ENCODE peak calls at places on chromosomes 3 and 15, in six cellular contexts. One of them, this sample, is unnamed.

GRCh38 chr15:78415284-78415683 is 22.7 kb upstream of the IREB2 start:
- DNase-seq in cardiac muscle cell: peak; percentile 32
- DNase-seq in NB4: peak; percentile 31
- DNase-seq in mesothelial cell of epicardium: no peak
- DNase-seq in sigmoid colon: peak; percentile 12
- DNase-seq in RWPE1: peak; percentile 43
- DNase-seq in this sample: no peak

GRCh38 chr15:26178821-26179220 is 315.7 kb upstream of the ATP10A start:
- DNase-seq in NB4: no peak
- DNase-seq in cardiac muscle cell: no peak
- DNase-seq in mesothelial cell of epicardium: no peak
- DNase-seq in sigmoid colon: no peak
- DNase-seq in RWPE1: no peak
- DNase-seq in this sample: no peak

GRCh38 chr3:126551066-126551838 is 7.5 kb downstream of the C3orf22 start:
- DNase-seq in mesothelial cell of epicardium: peak; percentile 32
- DNase-seq in RWPE1: no peak
- DNase-seq in cardiac muscle cell: no peak
- DNase-seq in sigmoid colon: peak; percentile 56
- DNase-seq in NB4: no peak
- DNase-seq in this sample: peak; percentile 7

GRCh38 chr3:107450254-107450653 is 72.5 kb upstream of the BBX start:
- DNase-seq in NB4: no peak
- DNase-seq in mesothelial cell of epicardium: no peak
- DNase-seq in RWPE1: no peak
- DNase-seq in sigmoid colon: no peak
- DNase-seq in cardiac muscle cell: no peak
- DNase-seq in this sample: no peak

GRCh38 chr3:145326666-145327065 is 834.3 kb downstream of the PLOD2 start:
- DNase-seq in NB4: no peak
- DNase-seq in cardiac muscle cell: no peak
- DNase-seq in sigmoid colon: no peak
- DNase-seq in mesothelial cell of epicardium: no peak
- DNase-seq in RWPE1: no peak
- DNase-seq in this sample: no peak

GRCh38 chr3:156530969-156531368 is 23.9 kb downstream of the SSR3 start:
- DNase-seq in mesothelial cell of epicardium: no peak
- DNase-seq in sigmoid colon: no peak
- DNase-seq in NB4: no peak
- DNase-seq in RWPE1: no peak
- DNase-seq in cardiac muscle cell: no peak
- DNase-seq in this sample: no peak

GRCh38 chr15:58063612-58064011 is 1.9 kb downstream of the ALDH1A2 start:
- DNase-seq in sigmoid colon: no peak
- DNase-seq in NB4: no peak
- DNase-seq in RWPE1: no peak
- DNase-seq in mesothelial cell of epicardium: no peak
- DNase-seq in cardiac muscle cell: no peak
- DNase-seq in this sample: no peak

GRCh38 chr3:155064920-155065319 is 15.2 kb upstream of the MME start:
- DNase-seq in cardiac muscle cell: no peak
- DNase-seq in sigmoid colon: no peak
- DNase-seq in RWPE1: no peak
- DNase-seq in mesothelial cell of epicardium: no peak
- DNase-seq in NB4: no peak
- DNase-seq in this sample: no peak

GRCh38 chr15:86650084-86650483 is 570.4 kb downstream of the AGBL1 start:
- DNase-seq in NB4: peak; percentile 37
- DNase-seq in sigmoid colon: no peak
- DNase-seq in cardiac muscle cell: no peak
- DNase-seq in mesothelial cell of epicardium: no peak
- DNase-seq in RWPE1: peak; percentile 41
- DNase-seq in this sample: no peak

GRCh38 chr15:43439268-43439667 is 53.7 kb downstream of the TP53BP1 start:
- DNase-seq in sigmoid colon: no peak
- DNase-seq in mesothelial cell of epicardium: no peak
- DNase-seq in cardiac muscle cell: no peak
- DNase-seq in RWPE1: no peak
- DNase-seq in NB4: no peak
- DNase-seq in this sample: no peak

GRCh38 chr3:113495035-113495434 is 19.9 kb downstream of the SPICE1 start:
- DNase-seq in NB4: peak; percentile 44
- DNase-seq in mesothelial cell of epicardium: no peak
- DNase-seq in sigmoid colon: no peak
- DNase-seq in RWPE1: peak; percentile 30
- DNase-seq in cardiac muscle cell: peak; percentile 8
- DNase-seq in this sample: no peak

GRCh38 chr3:119362940-119363725 is 69.0 kb downstream of the ARHGAP31 start:
- DNase-seq in NB4: no peak
- DNase-seq in sigmoid colon: no peak
- DNase-seq in cardiac muscle cell: no peak
- DNase-seq in RWPE1: no peak
- DNase-seq in mesothelial cell of epicardium: no peak
- DNase-seq in this sample: no peak

GRCh38 chr3:134804508-134805480 is 9.7 kb downstream of the EPHB1 start:
- DNase-seq in RWPE1: no peak
- DNase-seq in sigmoid colon: no peak
- DNase-seq in cardiac muscle cell: no peak
- DNase-seq in NB4: no peak
- DNase-seq in mesothelial cell of epicardium: no peak
- DNase-seq in this sample: no peak

GRCh38 chr15:35431281-35431680 is 114.7 kb downstream of the DPH6 start:
- DNase-seq in mesothelial cell of epicardium: no peak
- DNase-seq in cardiac muscle cell: no peak
- DNase-seq in NB4: no peak
- DNase-seq in sigmoid colon: no peak
- DNase-seq in RWPE1: no peak
- DNase-seq in this sample: no peak

GRCh38 chr3:75737831-75738493 is 47.4 kb downstream of the ZNF717 start:
- DNase-seq in cardiac muscle cell: no peak
- DNase-seq in mesothelial cell of epicardium: no peak
- DNase-seq in sigmoid colon: no peak
- DNase-seq in NB4: peak; percentile 19
- DNase-seq in RWPE1: no peak
- DNase-seq in this sample: no peak

GRCh38 chr15:34047893-34048775 is 9.1 kb upstream of the AVEN start:
- DNase-seq in RWPE1: no peak
- DNase-seq in cardiac muscle cell: no peak
- DNase-seq in sigmoid colon: no peak
- DNase-seq in mesothelial cell of epicardium: no peak
- DNase-seq in NB4: no peak
- DNase-seq in this sample: no peak

GRCh38 chr3:112038863-112039262 is 4.3 kb downstream of the TMPRSS7 start:
- DNase-seq in NB4: no peak
- DNase-seq in sigmoid colon: no peak
- DNase-seq in cardiac muscle cell: no peak
- DNase-seq in RWPE1: peak; percentile 52
- DNase-seq in mesothelial cell of epicardium: no peak
- DNase-seq in this sample: no peak

GRCh38 chr3:42847731-42848130 is 27.9 kb downstream of the CYP8B1 start:
- DNase-seq in RWPE1: no peak
- DNase-seq in sigmoid colon: no peak
- DNase-seq in NB4: no peak
- DNase-seq in mesothelial cell of epicardium: no peak
- DNase-seq in cardiac muscle cell: no peak
- DNase-seq in this sample: no peak

GRCh38 chr3:150760431-150761200 is 2.4 kb downstream of the SIAH2 start:
- DNase-seq in NB4: no peak
- DNase-seq in sigmoid colon: no peak
- DNase-seq in mesothelial cell of epicardium: no peak
- DNase-seq in cardiac muscle cell: no peak
- DNase-seq in RWPE1: no peak
- DNase-seq in this sample: no peak

GRCh38 chr15:91186892-91187644 is 87.0 kb downstream of the SV2B start:
- DNase-seq in cardiac muscle cell: peak; percentile 86
- DNase-seq in mesothelial cell of epicardium: no peak
- DNase-seq in NB4: peak; percentile 61
- DNase-seq in sigmoid colon: no peak
- DNase-seq in RWPE1: peak; percentile 44
- DNase-seq in this sample: no peak

GRCh38 chr3:99637041-99637380 is 1.4 kb upstream of the COL8A1 start:
- DNase-seq in RWPE1: no peak
- DNase-seq in mesothelial cell of epicardium: no peak
- DNase-seq in cardiac muscle cell: no peak
- DNase-seq in sigmoid colon: no peak
- DNase-seq in NB4: no peak
- DNase-seq in this sample: no peak

GRCh38 chr3:121592856-121593702 is at the start of gene FBXO40:
- DNase-seq in mesothelial cell of epicardium: no peak
- DNase-seq in cardiac muscle cell: peak; percentile 72
- DNase-seq in RWPE1: no peak
- DNase-seq in NB4: no peak
- DNase-seq in sigmoid colon: no peak
- DNase-seq in this sample: no peak

GRCh38 chr3:61964566-61964965 is 403.2 kb downstream of the PTPRG start:
- DNase-seq in RWPE1: no peak
- DNase-seq in mesothelial cell of epicardium: no peak
- DNase-seq in NB4: no peak
- DNase-seq in sigmoid colon: no peak
- DNase-seq in cardiac muscle cell: no peak
- DNase-seq in this sample: no peak

GRCh38 chr3:81668283-81668682 is 93.2 kb downstream of the GBE1 start:
- DNase-seq in RWPE1: no peak
- DNase-seq in mesothelial cell of epicardium: no peak
- DNase-seq in sigmoid colon: no peak
- DNase-seq in NB4: no peak
- DNase-seq in cardiac muscle cell: no peak
- DNase-seq in this sample: no peak

GRCh38 chr3:81663114-81663513 is 98.3 kb downstream of the GBE1 start:
- DNase-seq in mesothelial cell of epicardium: no peak
- DNase-seq in sigmoid colon: no peak
- DNase-seq in RWPE1: no peak
- DNase-seq in cardiac muscle cell: no peak
- DNase-seq in NB4: no peak
- DNase-seq in this sample: no peak

GRCh38 chr3:81666502-81667121 is 94.8 kb downstream of the GBE1 start:
- DNase-seq in sigmoid colon: no peak
- DNase-seq in NB4: peak; percentile 27
- DNase-seq in mesothelial cell of epicardium: no peak
- DNase-seq in RWPE1: peak; percentile 3
- DNase-seq in cardiac muscle cell: peak; percentile 21
- DNase-seq in this sample: no peak
- TF ChIP-seq CTCF in sigmoid colon: no peak
- TF ChIP-seq CTCF in NB4: peak; percentile 18
- TF ChIP-seq CTCF in mesothelial cell of epicardium: peak; percentile 31
- TF ChIP-seq CTCF in RWPE1: peak; percentile 87
- TF ChIP-seq CTCF in cardiac muscle cell: peak; percentile 78
- TF ChIP-seq CTCF in this sample: peak; percentile 62

GRCh38 chr3:72520690-72521308 is 327.4 kb downstream of the SHQ1 start:
- DNase-seq in sigmoid colon: no peak
- DNase-seq in RWPE1: peak; percentile 66
- DNase-seq in mesothelial cell of epicardium: no peak
- DNase-seq in NB4: no peak
- DNase-seq in cardiac muscle cell: no peak
- DNase-seq in this sample: no peak
- TF ChIP-seq CTCF in sigmoid colon: no peak
- TF ChIP-seq CTCF in RWPE1: no peak
- TF ChIP-seq CTCF in mesothelial cell of epicardium: no peak
- TF ChIP-seq CTCF in NB4: no peak
- TF ChIP-seq CTCF in cardiac muscle cell: no peak
- TF ChIP-seq CTCF in this sample: no peak

GRCh38 chr15:56031836-56032235 is 38.4 kb upstream of the NEDD4 start:
- DNase-seq in sigmoid colon: no peak
- DNase-seq in cardiac muscle cell: no peak
- DNase-seq in RWPE1: no peak
- DNase-seq in NB4: no peak
- DNase-seq in mesothelial cell of epicardium: no peak
- DNase-seq in this sample: no peak
- TF ChIP-seq CTCF in sigmoid colon: no peak
- TF ChIP-seq CTCF in cardiac muscle cell: no peak
- TF ChIP-seq CTCF in RWPE1: no peak
- TF ChIP-seq CTCF in NB4: no peak
- TF ChIP-seq CTCF in mesothelial cell of epicardium: no peak
- TF ChIP-seq CTCF in this sample: no peak

GRCh38 chr3:14602006-14602803 is 49.4 kb upstream of the CCDC174 start:
- DNase-seq in sigmoid colon: no peak
- DNase-seq in mesothelial cell of epicardium: no peak
- DNase-seq in RWPE1: no peak
- DNase-seq in NB4: no peak
- DNase-seq in cardiac muscle cell: no peak
- DNase-seq in this sample: no peak
- TF ChIP-seq CTCF in sigmoid colon: no peak
- TF ChIP-seq CTCF in mesothelial cell of epicardium: peak; percentile 23
- TF ChIP-seq CTCF in RWPE1: no peak
- TF ChIP-seq CTCF in NB4: no peak
- TF ChIP-seq CTCF in cardiac muscle cell: peak; percentile 15
- TF ChIP-seq CTCF in this sample: no peak

GRCh38 chr3:19688767-19689166 is 245.2 kb downstream of the EFHB start:
- DNase-seq in RWPE1: no peak
- DNase-seq in mesothelial cell of epicardium: no peak
- DNase-seq in sigmoid colon: no peak
- DNase-seq in cardiac muscle cell: no peak
- DNase-seq in NB4: peak; percentile 17
- DNase-seq in this sample: no peak
- TF ChIP-seq CTCF in RWPE1: no peak
- TF ChIP-seq CTCF in mesothelial cell of epicardium: no peak
- TF ChIP-seq CTCF in sigmoid colon: no peak
- TF ChIP-seq CTCF in cardiac muscle cell: no peak
- TF ChIP-seq CTCF in NB4: peak; percentile 30
- TF ChIP-seq CTCF in this sample: no peak

GRCh38 chr3:8095724-8096123 is 405.9 kb upstream of the LMCD1 start:
- DNase-seq in NB4: peak; percentile 6
- DNase-seq in sigmoid colon: no peak
- DNase-seq in mesothelial cell of epicardium: no peak
- DNase-seq in RWPE1: no peak
- DNase-seq in cardiac muscle cell: peak; percentile 49
- DNase-seq in this sample: no peak
- TF ChIP-seq CTCF in NB4: peak; percentile 8
- TF ChIP-seq CTCF in sigmoid colon: no peak
- TF ChIP-seq CTCF in mesothelial cell of epicardium: no peak
- TF ChIP-seq CTCF in RWPE1: no peak
- TF ChIP-seq CTCF in cardiac muscle cell: no peak
- TF ChIP-seq CTCF in this sample: no peak

GRCh38 chr3:17033516-17034168 is 148.9 kb downstream of the PLCL2 start:
- DNase-seq in sigmoid colon: no peak
- DNase-seq in cardiac muscle cell: peak; percentile 25
- DNase-seq in mesothelial cell of epicardium: no peak
- DNase-seq in RWPE1: no peak
- DNase-seq in NB4: peak; percentile 75
- DNase-seq in this sample: peak; percentile 24
- TF ChIP-seq CTCF in sigmoid colon: no peak
- TF ChIP-seq CTCF in cardiac muscle cell: no peak
- TF ChIP-seq CTCF in mesothelial cell of epicardium: no peak
- TF ChIP-seq CTCF in RWPE1: no peak
- TF ChIP-seq CTCF in NB4: no peak
- TF ChIP-seq CTCF in this sample: no peak

DNA sequence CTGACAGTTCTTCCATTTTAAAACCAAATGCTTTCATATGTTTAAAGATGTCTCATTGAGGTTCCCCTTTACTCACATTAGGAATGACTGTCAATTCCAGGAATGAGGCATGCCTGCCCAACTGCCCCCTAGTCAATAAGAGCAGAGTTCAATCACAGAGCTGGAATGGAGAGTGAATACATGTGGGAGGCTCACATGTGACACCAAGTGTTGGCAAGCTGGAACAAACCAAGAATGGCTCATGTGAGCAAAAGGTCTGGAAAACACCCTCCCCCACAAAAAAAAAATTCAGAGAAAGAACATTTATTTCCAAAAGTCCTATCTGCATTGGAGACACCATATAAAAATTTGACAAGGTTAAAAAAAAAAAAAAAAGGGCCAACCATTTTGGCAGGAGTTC is 3.7 kb downstream of the PBRM1 start:
- DNase-seq in RWPE1: no peak
- DNase-seq in cardiac muscle cell: peak; percentile 27
- DNase-seq in sigmoid colon: no peak
- DNase-seq in mesothelial cell of epicardium: no peak
- DNase-seq in NB4: peak; percentile 55
- DNase-seq in this sample: no peak
- TF ChIP-seq CTCF in RWPE1: no peak
- TF ChIP-seq CTCF in cardiac muscle cell: peak; percentile 25
- TF ChIP-seq CTCF in sigmoid colon: no peak
- TF ChIP-seq CTCF in mesothelial cell of epicardium: no peak
- TF ChIP-seq CTCF in NB4: peak; percentile 23
- TF ChIP-seq CTCF in this sample: no peak